ENCODE peak calls at places on chromosomes 11 and 22, in four cellular contexts. Y is AG04450, U is DND-41, C is iPS-NIHi11. I is an unnamed sample.

GRCh38 chr11:94740975-94741707 is 27.0 kb upstream of the AMOTL1 start:
- DNase-seq in Y (no peak), U (no peak), C (peak), I (peak)

GRCh38 chr11:134124660-134125451 is 56.0 kb downstream of the JAM3 start:
- DNase-seq in Y (no peak), U (no peak), C (peak), I (peak)

GRCh38 chr11:112392860-112393259 is 132.2 kb upstream of the PLET1 start:
- DNase-seq in Y (no peak), U (no peak), C (no peak), I (no peak)

GRCh38 chr11:74717211-74717997 is 13.8 kb downstream of the CHRDL2 start:
- DNase-seq in Y (no peak), U (no peak), C (no peak), I (peak)

GRCh38 chr22:29346659-29347058 is 31.2 kb upstream of the RASL10A start:
- DNase-seq in Y (no peak), U (no peak), C (no peak), I (no peak)

GRCh38 chr11:129041611-129042018 is 98.9 kb upstream of the TP53AIP1 start:
- DNase-seq in Y (no peak), U (no peak), C (no peak), I (no peak)

GRCh38 chr22:35540600-35541253 is at the start of gene RASD2:
- DNase-seq in Y (no peak), U (peak), C (peak), I (peak)

GRCh38 chr11:88169881-88170280 is 5.4 kb downstream of the RAB38 start:
- DNase-seq in Y (no peak), U (no peak), C (no peak), I (no peak)

GRCh38 chr22:36470994-36471331 is 10.5 kb downstream of the TXN2 start:
- DNase-seq in Y (no peak), U (no peak), C (no peak), I (no peak)

GRCh38 chr11:126925321-126926093 is 75.1 kb downstream of the KIRREL3 start:
- DNase-seq in Y (no peak), U (no peak), C (no peak), I (peak)

GRCh38 chr22:20628081-20628939 is 120.9 kb downstream of the MED15 start:
- DNase-seq in Y (no peak), U (no peak), C (no peak), I (no peak)